ENCODE peak calls at places on chromosome 5, in ten cellular contexts. N is LoVo; B is hypothalamus; I is BE2C; J is EL; C is DMS 273 treated with DMSO at 0.1 percent for 48 hours; T is HepG2; F is activated gamma-delta T cell treated with anti-CD3 and anti-CD28 coated beads, Interleukin-2, amount 50 U/mL, for 16 hours; U is AG10803; R is NT2/D1. Q is an unnamed sample.

GRCh38 chr5:170287532-170287931 is 10.0 kb downstream of the LCP2 start:
- DNase-seq in I (no peak), U (peak), C (no peak), F (no peak), R (no peak), J (no peak), B (no peak), T (no peak), N (no peak), Q (no peak)

GRCh38 chr5:18551716-18552115 is 917.5 kb downstream of the TAF11L14 start:
- DNase-seq in B (no peak), F (no peak), N (no peak), R (no peak), C (no peak), I (no peak), T (no peak), J (no peak), U (no peak), Q (no peak)

GRCh38 chr5:172573986-172574844 is 66.8 kb upstream of the NEURL1B start:
- DNase-seq in T (no peak), N (no peak), U (no peak), I (no peak), R (no peak), F (no peak), J (no peak), B (peak), C (no peak), Q (no peak)

GRCh38 chr5:141359790-141360426 is at the start of gene PCDHGB2:
- DNase-seq in B (no peak), R (no peak), J (peak), I (no peak), N (peak), F (no peak), C (no peak), U (peak), T (peak), Q (peak)

GRCh38 chr5:32551194-32551593 is 34.2 kb upstream of the SUB1 start:
- DNase-seq in U (no peak), B (no peak), J (no peak), C (no peak), R (no peak), T (no peak), F (no peak), I (no peak), N (no peak), Q (no peak)

GRCh38 chr5:158922816-158923215 is 176.9 kb downstream of the EBF1 start:
- DNase-seq in U (no peak), J (no peak), T (no peak), C (no peak), N (no peak), I (no peak), R (no peak), B (no peak), F (no peak), Q (no peak)

GRCh38 chr5:133668458-133668857 is 56.1 kb upstream of the FSTL4 start:
- DNase-seq in C (no peak), N (no peak), R (no peak), J (no peak), B (no peak), T (no peak), U (no peak), F (no peak), I (no peak), Q (no peak)

GRCh38 chr5:7849531-7850240 is 1.2 kb downstream of the CFAP90 start:
- DNase-seq in N (no peak), B (peak), J (peak), C (no peak), U (no peak), I (peak), T (peak), F (no peak), R (peak), Q (peak)

GRCh38 chr5:1654786-1655495 is 131.2 kb upstream of the LPCAT1 start:
- DNase-seq in F (no peak), I (no peak), T (no peak), U (no peak), J (no peak), N (no peak), B (no peak), R (no peak), C (no peak), Q (no peak)

GRCh38 chr5:89374144-89374784 is 491.3 kb upstream of the MEF2C start:
- DNase-seq in T (no peak), J (no peak), I (no peak), R (no peak), N (no peak), C (no peak), U (peak), B (no peak), F (no peak), Q (no peak)

GRCh38 chr5:134524219-134524825 is 1.1 kb upstream of the JADE2 start:
- DNase-seq in N (peak), R (peak), U (peak), C (peak), B (peak), T (no peak), J (peak), I (peak), F (peak), Q (peak)

GRCh38 chr5:131634666-131634995 is 398 bp downstream of the RAPGEF6 start:
- DNase-seq in N (peak), C (peak), F (peak), R (peak), T (peak), J (peak), B (no peak), U (peak), I (peak), Q (peak)

GRCh38 chr5:119347996-119348395 is 7.8 kb upstream of the TNFAIP8 start:
- DNase-seq in I (no peak), T (no peak), N (no peak), F (no peak), C (no peak), B (no peak), R (no peak), J (peak), U (peak), Q (no peak)

GRCh38 chr5:41921874-41922273 is 3.2 kb upstream of the FBXO4 start:
- DNase-seq in J (peak), R (no peak), F (no peak), T (no peak), U (peak), B (no peak), I (no peak), N (no peak), C (no peak), Q (no peak)

GRCh38 chr5:11792621-11793020 is 111.6 kb downstream of the CTNND2 start:
- DNase-seq in F (no peak), J (no peak), T (no peak), N (no peak), B (no peak), C (no peak), I (no peak), R (no peak), U (no peak), Q (no peak)

GRCh38 chr5:81005708-81006107 is 45.5 kb downstream of the RASGRF2 start:
- DNase-seq in B (no peak), I (no peak), J (no peak), N (no peak), C (no peak), U (no peak), F (no peak), R (no peak), T (no peak), Q (no peak)

GRCh38 chr5:15850939-15851341 is 328.7 kb downstream of the MARCHF11 start:
- DNase-seq in C (no peak), J (no peak), R (no peak), I (no peak), F (no peak), N (no peak), B (no peak), U (no peak), T (no peak), Q (no peak)

GRCh38 chr5:178123987-178124925 is 6.6 kb upstream of the RMND5B start:
- DNase-seq in C (no peak), R (no peak), F (no peak), J (no peak), I (no peak), U (no peak), N (no peak), B (no peak), T (no peak), Q (no peak)

GRCh38 chr5:71778678-71779276 is 59.7 kb downstream of the CARTPT start:
- DNase-seq in N (peak), B (no peak), U (peak), C (no peak), I (peak), J (peak), R (peak), T (peak), F (no peak), Q (no peak)

GRCh38 chr5:139523635-139524445 is 37.3 kb upstream of the UBE2D2 start:
- DNase-seq in I (no peak), B (no peak), J (no peak), U (no peak), C (no peak), T (no peak), F (no peak), N (no peak), R (peak), Q (no peak)

GRCh38 chr5:65861830-65862241 is 64.5 kb upstream of the ERBIN start:
- DNase-seq in J (peak), B (no peak), R (no peak), U (peak), T (no peak), N (peak), I (no peak), C (no peak), F (no peak), Q (no peak)

GRCh38 chr5:82537646-82538306 is 259.6 kb upstream of the RPS23 start:
- DNase-seq in I (no peak), C (no peak), B (no peak), N (no peak), F (no peak), U (no peak), R (no peak), J (no peak), T (no peak), Q (no peak)

GRCh38 chr5:73733219-73733618 is 107.2 kb downstream of the ARHGEF28 start:
- DNase-seq in J (no peak), N (no peak), C (no peak), R (no peak), I (peak), T (no peak), U (no peak), B (no peak), F (no peak), Q (no peak)

GRCh38 chr5:160158087-160158486 is 38.8 kb upstream of the PWWP2A start:
- DNase-seq in F (no peak), U (no peak), B (no peak), J (no peak), I (no peak), C (no peak), N (no peak), T (no peak), R (no peak), Q (no peak)

GRCh38 chr5:178130576-178131445 is at the start of gene RMND5B:
- DNase-seq in T (peak), I (peak), U (peak), J (peak), N (peak), C (no peak), F (peak), R (peak), B (peak), Q (peak)

GRCh38 chr5:163914911-163915310 is 409.5 kb downstream of the MAT2B start:
- DNase-seq in J (no peak), I (peak), T (no peak), C (peak), N (peak), F (no peak), R (no peak), B (no peak), U (no peak), Q (no peak)

GRCh38 chr5:151151793-151152192 is 5.8 kb downstream of the ANXA6 start:
- DNase-seq in F (no peak), T (no peak), R (no peak), B (no peak), C (no peak), I (no peak), U (peak), N (no peak), J (no peak), Q (peak)

GRCh38 chr5:126538579-126538978 is 56.4 kb downstream of the ALDH7A1 start:
- DNase-seq in R (no peak), N (no peak), I (no peak), T (no peak), J (no peak), U (no peak), C (no peak), B (no peak), F (no peak), Q (no peak)

GRCh38 chr5:155562153-155562552 is 548.6 kb downstream of the KIF4B start:
- DNase-seq in R (no peak), N (no peak), B (no peak), T (no peak), F (no peak), J (no peak), U (no peak), I (no peak), C (no peak), Q (no peak)